ENCODE peak calls at places on chromosomes 7 and 10, in nine cellular contexts. B, U, Q, Z, R, E, G, C and N are unnamed samples.

GRCh38 chr7:69062020-69062760 is 536.1 kb upstream of the AUTS2 start:
- DNase-seq in B (peak), U (peak), Q (no peak), Z (no peak), R (peak), E (no peak), G (no peak), C (no peak), N (peak)

GRCh38 chr7:121021266-121021969 is 32.9 kb downstream of the CPED1 start:
- DNase-seq in B (no peak), U (no peak), Q (no peak), Z (no peak), R (no peak), E (no peak), G (no peak), C (no peak), N (no peak)

GRCh38 chr10:73251683-73252444 is 580 bp downstream of the MRPS16 start:
- DNase-seq in B (no peak), U (no peak), Q (no peak), Z (no peak), R (no peak), E (no peak), G (no peak), C (peak), N (peak)

GRCh38 chr7:64902806-64903721 is at the start of gene ZNF273:
- DNase-seq in B (peak), U (peak), Q (peak), Z (peak), R (peak), E (peak), G (peak), C (peak), N (peak)

GRCh38 chr10:1516492-1517224 is 220.7 kb downstream of the ADARB2 start:
- DNase-seq in B (no peak), U (no peak), Q (no peak), Z (no peak), R (no peak), E (no peak), G (no peak), C (no peak), N (no peak)

GRCh38 chr10:32893431-32893830 is 64.6 kb downstream of the ITGB1 start:
- DNase-seq in B (no peak), U (no peak), Q (no peak), Z (no peak), R (no peak), E (no peak), G (no peak), C (no peak), N (no peak)

GRCh38 chr7:75977741-75978140 is 16.7 kb downstream of the TMEM120A start:
- DNase-seq in B (no peak), U (peak), Q (no peak), Z (peak), R (peak), E (no peak), G (no peak), C (no peak), N (no peak)

GRCh38 chr10:17607603-17608332 is 9.4 kb downstream of the HACD1 start:
- DNase-seq in B (peak), U (peak), Q (no peak), Z (peak), R (peak), E (no peak), G (no peak), C (no peak), N (peak)

GRCh38 chr7:101933028-101933427 is 115.6 kb downstream of the CUX1 start:
- DNase-seq in B (no peak), U (no peak), Q (no peak), Z (no peak), R (no peak), E (no peak), G (no peak), C (no peak), N (no peak)

GRCh38 chr10:97765201-97765600 is 6.6 kb downstream of the SFRP5 start:
- DNase-seq in B (no peak), U (no peak), Q (no peak), Z (no peak), R (no peak), E (no peak), G (peak), C (no peak), N (no peak)

GRCh38 chr7:87375647-87376435 is 30.4 kb downstream of the CROT start:
- DNase-seq in B (peak), U (no peak), Q (no peak), Z (no peak), R (no peak), E (no peak), G (no peak), C (no peak), N (no peak)

GRCh38 chr10:52259428-52259812 is 54.7 kb upstream of the DKK1 start:
- DNase-seq in B (no peak), U (no peak), Q (no peak), Z (no peak), R (no peak), E (no peak), G (no peak), C (no peak), N (no peak)

GRCh38 chr10:49837096-49837495 is 75.0 kb upstream of the OGDHL start:
- DNase-seq in B (peak), U (peak), Q (no peak), Z (no peak), R (peak), E (no peak), G (no peak), C (no peak), N (no peak)

GRCh38 chr7:13151982-13152381 is 464.5 kb downstream of the ARL4A start:
- DNase-seq in B (no peak), U (no peak), Q (no peak), Z (no peak), R (no peak), E (no peak), G (no peak), C (no peak), N (no peak)

GRCh38 chr10:127035827-127036226 is 130.6 kb downstream of the DOCK1 start:
- DNase-seq in B (no peak), U (no peak), Q (no peak), Z (no peak), R (no peak), E (no peak), G (no peak), C (no peak), N (no peak)

GRCh38 chr10:98814459-98814858 is 367.7 kb upstream of the HPS1 start:
- DNase-seq in B (no peak), U (no peak), Q (no peak), Z (no peak), R (no peak), E (no peak), G (no peak), C (no peak), N (no peak)

GRCh38 chr10:60048146-60048545 is 141.8 kb upstream of the CCDC6 start:
- DNase-seq in B (no peak), U (peak), Q (peak), Z (no peak), R (peak), E (no peak), G (no peak), C (no peak), N (no peak)

GRCh38 chr10:52662255-52662654 is 110.3 kb downstream of the MBL2 start:
- DNase-seq in B (no peak), U (no peak), Q (no peak), Z (no peak), R (no peak), E (no peak), G (no peak), C (no peak), N (no peak)

GRCh38 chr7:18257711-18258110 is 230.1 kb upstream of the PRPS1L1 start:
- DNase-seq in B (peak), U (peak), Q (no peak), Z (no peak), R (peak), E (no peak), G (no peak), C (no peak), N (no peak)

GRCh38 chr10:1462994-1463633 is 274.2 kb downstream of the ADARB2 start:
- DNase-seq in B (no peak), U (no peak), Q (no peak), Z (no peak), R (no peak), E (no peak), G (no peak), C (no peak), N (no peak)

DNA sequence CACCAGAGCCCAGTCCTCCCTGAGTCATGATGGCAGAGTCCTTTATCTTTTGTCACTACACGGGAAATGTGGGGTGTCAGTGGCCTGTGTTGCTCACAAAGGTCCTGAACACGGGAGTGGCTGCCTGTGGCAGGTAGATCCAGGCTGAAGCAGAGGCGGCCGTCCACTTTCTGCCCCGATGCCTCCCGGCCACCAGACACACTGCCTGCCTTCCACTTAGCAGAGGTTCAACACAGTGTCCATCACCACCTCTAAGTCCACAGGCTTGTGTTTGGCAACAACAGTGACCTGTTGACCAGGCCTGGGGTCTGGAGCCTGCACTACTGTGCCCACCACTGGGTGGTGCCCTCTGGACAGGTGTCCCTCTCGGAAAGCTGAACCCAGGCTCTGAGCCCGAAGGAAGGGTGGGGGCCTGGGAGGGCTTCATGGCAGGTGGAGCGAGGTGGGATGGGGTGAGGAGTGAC is 49.9 kb upstream of the CAMK2B start:
- DNase-seq in B (no peak), U (no peak), Q (no peak), Z (no peak), R (no peak), E (no peak), G (peak), C (no peak), N (no peak)
- TF ChIP-seq CTCF in B (no peak), U (peak), Q (no peak), Z (peak), R (no peak), E (peak), G (peak), C (peak), N (peak)

DNA sequence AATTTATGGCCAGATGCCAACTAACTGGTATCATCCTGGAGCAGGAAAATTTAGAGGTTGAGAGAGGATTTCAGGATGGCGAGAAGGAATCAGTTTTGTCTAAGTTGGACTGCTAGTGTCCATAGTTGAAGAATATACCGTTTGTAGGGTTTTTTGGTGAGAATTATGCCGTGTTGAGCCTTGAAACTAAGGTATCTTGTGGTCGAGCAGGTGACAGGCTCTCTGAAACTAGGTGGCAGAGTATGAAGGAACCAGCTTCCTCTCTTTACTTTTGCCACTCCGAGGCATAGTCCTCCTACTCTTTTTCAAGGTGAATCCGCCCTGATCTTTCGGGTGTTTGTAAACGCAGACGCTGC is 9.7 kb downstream of the MDFIC start:
- DNase-seq in B (no peak), U (no peak), Q (no peak), Z (no peak), R (no peak), E (no peak), G (no peak), C (no peak), N (peak)
- H3K4me3 ChIP-seq in B (no peak), U (no peak), Q (no peak), Z (no peak), R (no peak), E (no peak), G (no peak), C (no peak), N (peak)

GRCh38 chr7:73522081-73522818 is at the start of gene BAZ1B:
- DNase-seq in B (peak), U (peak), Q (peak), Z (peak), R (peak), E (peak), G (peak), C (peak), N (peak)
- TF ChIP-seq CTCF in B (no peak), U (peak), Q (no peak), Z (peak), R (no peak), E (peak), G (no peak), C (peak), N (no peak)

GRCh38 chr10:70576803-70577517 is 25.6 kb downstream of the PRF1 start:
- DNase-seq in B (peak), U (peak), Q (no peak), Z (no peak), R (peak), E (no peak), G (no peak), C (no peak), N (peak)
- H3K4me3 ChIP-seq in B (no peak), U (no peak), Q (no peak), Z (no peak), R (no peak), E (no peak), G (no peak), C (no peak), N (peak)